ENCODE peak calls at places on chromosomes 16 and 17, in eight cellular contexts. One of them, this sample, is unnamed.
A peak's percentile ranks its signal among the peaks of the same experiment; 100 is the strongest.

GRCh38 chr17:4540224-4541040 is 14.8 kb downstream of the MYBBP1A start:
- DNase-seq in CD4-positive, alpha-beta T cell: no peak
- DNase-seq in esophagus squamous epithelium: no peak
- DNase-seq in right lobe of liver: no peak
- DNase-seq in fibroblast of lung: no peak
- DNase-seq in endodermal cell: peak; percentile 84
- DNase-seq in right cardiac atrium: peak; percentile 62
- DNase-seq in RWPE1: no peak
- DNase-seq in this sample: no peak

GRCh38 chr17:65332375-65332774 is 195.2 kb downstream of the RGS9 start:
- DNase-seq in right cardiac atrium: no peak
- DNase-seq in CD4-positive, alpha-beta T cell: no peak
- DNase-seq in right lobe of liver: no peak
- DNase-seq in RWPE1: peak; percentile 26
- DNase-seq in esophagus squamous epithelium: no peak
- DNase-seq in fibroblast of lung: peak; percentile 85
- DNase-seq in endodermal cell: no peak
- DNase-seq in this sample: no peak

GRCh38 chr17:69575346-69575761 is 160.9 kb downstream of the MAP2K6 start:
- DNase-seq in RWPE1: no peak
- DNase-seq in right lobe of liver: no peak
- DNase-seq in fibroblast of lung: peak; percentile 95
- DNase-seq in esophagus squamous epithelium: no peak
- DNase-seq in right cardiac atrium: no peak
- DNase-seq in endodermal cell: no peak
- DNase-seq in CD4-positive, alpha-beta T cell: no peak
- DNase-seq in this sample: no peak

GRCh38 chr16:73527191-73527590 is 479.3 kb upstream of the ZFHX3 start:
- DNase-seq in CD4-positive, alpha-beta T cell: no peak
- DNase-seq in right cardiac atrium: no peak
- DNase-seq in right lobe of liver: no peak
- DNase-seq in esophagus squamous epithelium: no peak
- DNase-seq in RWPE1: no peak
- DNase-seq in endodermal cell: no peak
- DNase-seq in fibroblast of lung: no peak
- DNase-seq in this sample: no peak

GRCh38 chr17:62870581-62870964 is 62.5 kb upstream of the MARCHF10 start:
- DNase-seq in esophagus squamous epithelium: no peak
- DNase-seq in RWPE1: no peak
- DNase-seq in CD4-positive, alpha-beta T cell: no peak
- DNase-seq in right cardiac atrium: no peak
- DNase-seq in right lobe of liver: no peak
- DNase-seq in fibroblast of lung: no peak
- DNase-seq in endodermal cell: peak; percentile 65
- DNase-seq in this sample: no peak

GRCh38 chr16:31714899-31715504 is 158.6 kb upstream of the ZNF267 start:
- DNase-seq in right cardiac atrium: no peak
- DNase-seq in endodermal cell: no peak
- DNase-seq in RWPE1: no peak
- DNase-seq in esophagus squamous epithelium: no peak
- DNase-seq in CD4-positive, alpha-beta T cell: no peak
- DNase-seq in right lobe of liver: no peak
- DNase-seq in fibroblast of lung: no peak
- DNase-seq in this sample: no peak

GRCh38 chr17:38674013-38674748 is 576 bp downstream of the EPOP start:
- DNase-seq in fibroblast of lung: no peak
- DNase-seq in right lobe of liver: peak; percentile 35
- DNase-seq in RWPE1: no peak
- DNase-seq in endodermal cell: peak; percentile 83
- DNase-seq in right cardiac atrium: peak; percentile 31
- DNase-seq in CD4-positive, alpha-beta T cell: no peak
- DNase-seq in esophagus squamous epithelium: no peak
- DNase-seq in this sample: peak; percentile 75

GRCh38 chr17:59763861-59764260 is 56.4 kb downstream of the VMP1 start:
- DNase-seq in esophagus squamous epithelium: no peak
- DNase-seq in right lobe of liver: no peak
- DNase-seq in CD4-positive, alpha-beta T cell: no peak
- DNase-seq in right cardiac atrium: no peak
- DNase-seq in endodermal cell: no peak
- DNase-seq in fibroblast of lung: peak; percentile 97
- DNase-seq in RWPE1: peak; percentile 36
- DNase-seq in this sample: no peak

GRCh38 chr16:59204589-59204988 is 470.5 kb upstream of the GOT2 start:
- DNase-seq in endodermal cell: no peak
- DNase-seq in right cardiac atrium: no peak
- DNase-seq in esophagus squamous epithelium: no peak
- DNase-seq in right lobe of liver: no peak
- DNase-seq in fibroblast of lung: no peak
- DNase-seq in RWPE1: no peak
- DNase-seq in CD4-positive, alpha-beta T cell: no peak
- DNase-seq in this sample: no peak

GRCh38 chr17:8923762-8924161 is 41.7 kb downstream of the PIK3R5 start:
- DNase-seq in right cardiac atrium: no peak
- DNase-seq in endodermal cell: no peak
- DNase-seq in CD4-positive, alpha-beta T cell: no peak
- DNase-seq in RWPE1: no peak
- DNase-seq in fibroblast of lung: no peak
- DNase-seq in esophagus squamous epithelium: no peak
- DNase-seq in right lobe of liver: no peak
- DNase-seq in this sample: no peak

GRCh38 chr17:14296511-14296910 is 4.4 kb upstream of the HS3ST3B1 start:
- DNase-seq in RWPE1: no peak
- DNase-seq in right cardiac atrium: no peak
- DNase-seq in endodermal cell: no peak
- DNase-seq in CD4-positive, alpha-beta T cell: no peak
- DNase-seq in right lobe of liver: no peak
- DNase-seq in fibroblast of lung: no peak
- DNase-seq in esophagus squamous epithelium: no peak
- DNase-seq in this sample: no peak

GRCh38 chr16:86496929-86497381 is 13.4 kb upstream of the FOXF1 start:
- DNase-seq in fibroblast of lung: no peak
- DNase-seq in right cardiac atrium: no peak
- DNase-seq in RWPE1: no peak
- DNase-seq in esophagus squamous epithelium: no peak
- DNase-seq in endodermal cell: peak; percentile 67
- DNase-seq in right lobe of liver: no peak
- DNase-seq in CD4-positive, alpha-beta T cell: no peak
- DNase-seq in this sample: no peak

GRCh38 chr16:80006175-80006895 is 405.8 kb upstream of the MAF start:
- DNase-seq in esophagus squamous epithelium: no peak
- DNase-seq in RWPE1: peak; percentile 62
- DNase-seq in endodermal cell: no peak
- DNase-seq in right lobe of liver: no peak
- DNase-seq in CD4-positive, alpha-beta T cell: no peak
- DNase-seq in fibroblast of lung: peak; percentile 76
- DNase-seq in right cardiac atrium: peak; percentile 22
- DNase-seq in this sample: no peak

GRCh38 chr16:4059969-4060368 is 56.3 kb downstream of the ADCY9 start:
- DNase-seq in CD4-positive, alpha-beta T cell: no peak
- DNase-seq in esophagus squamous epithelium: no peak
- DNase-seq in endodermal cell: no peak
- DNase-seq in right cardiac atrium: no peak
- DNase-seq in right lobe of liver: no peak
- DNase-seq in RWPE1: no peak
- DNase-seq in fibroblast of lung: no peak
- DNase-seq in this sample: no peak

GRCh38 chr16:73204359-73205152 is 156.6 kb upstream of the ZFHX3 start:
- DNase-seq in right lobe of liver: no peak
- DNase-seq in fibroblast of lung: no peak
- DNase-seq in esophagus squamous epithelium: no peak
- DNase-seq in CD4-positive, alpha-beta T cell: no peak
- DNase-seq in RWPE1: no peak
- DNase-seq in right cardiac atrium: no peak
- DNase-seq in endodermal cell: no peak
- DNase-seq in this sample: no peak

GRCh38 chr17:72432143-72432604 is 311.4 kb downstream of the SOX9 start:
- DNase-seq in CD4-positive, alpha-beta T cell: no peak
- DNase-seq in RWPE1: no peak
- DNase-seq in right lobe of liver: no peak
- DNase-seq in fibroblast of lung: no peak
- DNase-seq in endodermal cell: no peak
- DNase-seq in right cardiac atrium: no peak
- DNase-seq in esophagus squamous epithelium: no peak
- DNase-seq in this sample: no peak

GRCh38 chr17:42895185-42895555 is 5.4 kb upstream of the G6PC1 start:
- DNase-seq in CD4-positive, alpha-beta T cell: no peak
- DNase-seq in RWPE1: peak; percentile 85
- DNase-seq in right cardiac atrium: peak; percentile 80
- DNase-seq in esophagus squamous epithelium: no peak
- DNase-seq in right lobe of liver: peak; percentile 68
- DNase-seq in fibroblast of lung: peak; percentile 88
- DNase-seq in endodermal cell: no peak
- DNase-seq in this sample: peak; percentile 78

GRCh38 chr17:66240630-66241029 is 11.4 kb upstream of the APOH start:
- DNase-seq in esophagus squamous epithelium: no peak
- DNase-seq in CD4-positive, alpha-beta T cell: no peak
- DNase-seq in RWPE1: peak; percentile 4
- DNase-seq in right lobe of liver: no peak
- DNase-seq in right cardiac atrium: no peak
- DNase-seq in fibroblast of lung: peak; percentile 39
- DNase-seq in endodermal cell: no peak
- DNase-seq in this sample: no peak

GRCh38 chr16:51008037-51008436 is 143.0 kb downstream of the SALL1 start:
- DNase-seq in CD4-positive, alpha-beta T cell: no peak
- DNase-seq in right cardiac atrium: no peak
- DNase-seq in esophagus squamous epithelium: no peak
- DNase-seq in RWPE1: no peak
- DNase-seq in endodermal cell: no peak
- DNase-seq in fibroblast of lung: no peak
- DNase-seq in right lobe of liver: no peak
- DNase-seq in this sample: no peak

GRCh38 chr17:64443086-64443760 is 5.7 kb upstream of the MILR1 start:
- DNase-seq in right cardiac atrium: no peak
- DNase-seq in endodermal cell: no peak
- DNase-seq in right lobe of liver: no peak
- DNase-seq in fibroblast of lung: no peak
- DNase-seq in CD4-positive, alpha-beta T cell: no peak
- DNase-seq in RWPE1: peak; percentile 20
- DNase-seq in esophagus squamous epithelium: no peak
- DNase-seq in this sample: no peak

GRCh38 chr16:81883235-81883634 is 104.1 kb downstream of the PLCG2 start:
- DNase-seq in endodermal cell: no peak
- DNase-seq in fibroblast of lung: no peak
- DNase-seq in CD4-positive, alpha-beta T cell: no peak
- DNase-seq in right lobe of liver: no peak
- DNase-seq in right cardiac atrium: no peak
- DNase-seq in esophagus squamous epithelium: no peak
- DNase-seq in RWPE1: no peak
- DNase-seq in this sample: no peak

GRCh38 chr16:83312015-83312734 is 495.6 kb upstream of the HSBP1 start:
- DNase-seq in esophagus squamous epithelium: no peak
- DNase-seq in right cardiac atrium: no peak
- DNase-seq in endodermal cell: peak; percentile 57
- DNase-seq in CD4-positive, alpha-beta T cell: no peak
- DNase-seq in fibroblast of lung: no peak
- DNase-seq in right lobe of liver: no peak
- DNase-seq in RWPE1: no peak
- DNase-seq in this sample: no peak

DNA sequence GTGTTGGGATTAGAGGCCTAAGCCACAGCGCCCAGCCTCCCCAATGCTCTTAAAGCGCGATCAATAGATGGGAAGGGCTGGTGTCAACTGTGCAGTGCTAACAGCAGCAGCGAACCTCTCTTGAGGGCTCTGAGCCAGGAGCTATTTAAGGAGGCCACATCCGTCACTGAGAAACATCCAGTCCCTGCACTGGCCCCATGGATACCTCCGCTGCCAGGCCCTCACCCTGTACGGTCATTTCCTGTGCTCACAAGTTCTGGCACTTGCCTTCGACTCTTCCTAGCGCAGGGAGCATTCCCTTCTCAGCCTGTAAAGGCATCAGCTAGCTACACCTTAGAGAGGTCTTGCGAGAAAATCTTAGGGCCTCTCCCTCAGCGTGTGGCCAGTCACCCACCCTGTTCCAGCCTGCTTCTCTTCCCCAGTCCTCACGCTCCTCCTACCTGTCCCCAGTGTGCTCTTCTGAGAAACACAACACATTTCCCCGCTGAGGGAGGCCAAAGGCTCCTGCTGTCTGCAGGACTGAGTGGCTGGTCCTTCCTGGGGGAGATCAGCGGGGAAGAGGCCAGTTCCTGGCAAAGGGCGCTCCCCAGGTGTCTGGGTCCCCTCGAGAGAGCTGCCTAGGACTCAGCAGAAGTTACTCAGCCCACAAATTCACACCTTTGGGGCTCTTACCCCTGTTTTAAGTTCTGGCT is 28.6 kb downstream of the GTF3C1 start:
- DNase-seq in right lobe of liver: peak; percentile 27
- DNase-seq in endodermal cell: peak; percentile 53
- DNase-seq in esophagus squamous epithelium: no peak
- DNase-seq in fibroblast of lung: peak; percentile 56
- DNase-seq in right cardiac atrium: peak; percentile 78
- DNase-seq in CD4-positive, alpha-beta T cell: no peak
- DNase-seq in RWPE1: no peak
- DNase-seq in this sample: no peak
- H3K27ac ChIP-seq in right lobe of liver: no peak overlapping the region
- H3K27ac ChIP-seq in endodermal cell: no peak overlapping the region
- H3K27ac ChIP-seq in esophagus squamous epithelium: no peak overlapping the region
- H3K27ac ChIP-seq in fibroblast of lung: no peak overlapping the region
- H3K27ac ChIP-seq in right cardiac atrium: peak overlapping the region; percentile 87
- H3K27ac ChIP-seq in CD4-positive, alpha-beta T cell: no peak overlapping the region
- H3K27ac ChIP-seq in RWPE1: peak overlapping the region; percentile 29
- H3K27ac ChIP-seq in this sample: peak overlapping the region; percentile 74

DNA sequence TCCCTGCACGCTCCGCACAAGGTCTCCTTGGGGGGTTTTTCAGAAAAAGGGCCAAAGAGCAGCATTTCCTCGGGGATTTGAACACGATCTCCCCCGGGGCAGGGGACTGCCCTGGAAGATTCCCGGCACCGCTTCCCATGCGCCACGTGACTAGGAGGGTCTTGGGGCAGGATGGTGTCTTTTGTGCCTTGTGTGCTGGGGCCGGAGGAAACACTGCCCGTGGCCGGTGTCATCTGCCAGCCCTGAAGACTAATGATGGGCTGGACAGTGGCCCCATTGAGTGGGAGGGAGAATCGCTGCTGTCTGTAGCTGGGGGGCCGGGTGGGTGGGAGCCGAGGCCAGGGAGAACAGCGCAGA is 315.1 kb downstream of the SEC14L1 start:
- DNase-seq in right cardiac atrium: no peak
- DNase-seq in right lobe of liver: no peak
- DNase-seq in RWPE1: no peak
- DNase-seq in CD4-positive, alpha-beta T cell: no peak
- DNase-seq in endodermal cell: no peak
- DNase-seq in fibroblast of lung: no peak
- DNase-seq in esophagus squamous epithelium: no peak
- DNase-seq in this sample: no peak
- H3K27ac ChIP-seq in right cardiac atrium: no peak overlapping the region
- H3K27ac ChIP-seq in right lobe of liver: peak overlapping the region; percentile 90
- H3K27ac ChIP-seq in RWPE1: peak overlapping the region; percentile 98
- H3K27ac ChIP-seq in CD4-positive, alpha-beta T cell: peak overlapping the region; percentile 90
- H3K27ac ChIP-seq in endodermal cell: no peak overlapping the region
- H3K27ac ChIP-seq in fibroblast of lung: peak overlapping the region; percentile 53
- H3K27ac ChIP-seq in esophagus squamous epithelium: peak overlapping the region; percentile 30
- H3K27ac ChIP-seq in this sample: no peak overlapping the region

GRCh38 chr16:1781254-1781653 is 1.1 kb downstream of the SPSB3 start:
- DNase-seq in right lobe of liver: peak; percentile 37
- DNase-seq in CD4-positive, alpha-beta T cell: no peak
- DNase-seq in esophagus squamous epithelium: no peak
- DNase-seq in RWPE1: no peak
- DNase-seq in right cardiac atrium: peak; percentile 21
- DNase-seq in endodermal cell: no peak
- DNase-seq in fibroblast of lung: no peak
- DNase-seq in this sample: no peak
- H3K27ac ChIP-seq in right lobe of liver: peak overlapping the region; percentile 95
- H3K27ac ChIP-seq in CD4-positive, alpha-beta T cell: peak overlapping the region; percentile 54
- H3K27ac ChIP-seq in esophagus squamous epithelium: peak overlapping the region; percentile 95
- H3K27ac ChIP-seq in RWPE1: peak overlapping the region; percentile 92
- H3K27ac ChIP-seq in right cardiac atrium: no peak overlapping the region
- H3K27ac ChIP-seq in endodermal cell: no peak overlapping the region
- H3K27ac ChIP-seq in fibroblast of lung: no peak overlapping the region
- H3K27ac ChIP-seq in this sample: no peak overlapping the region

GRCh38 chr16:65414284-65414984 is 292.6 kb upstream of the CDH11 start:
- DNase-seq in fibroblast of lung: peak; percentile 93
- DNase-seq in RWPE1: peak; percentile 64
- DNase-seq in endodermal cell: no peak
- DNase-seq in CD4-positive, alpha-beta T cell: no peak
- DNase-seq in right lobe of liver: no peak
- DNase-seq in esophagus squamous epithelium: no peak
- DNase-seq in right cardiac atrium: no peak
- DNase-seq in this sample: no peak
- H3K27ac ChIP-seq in fibroblast of lung: no peak overlapping the region
- H3K27ac ChIP-seq in RWPE1: no peak overlapping the region
- H3K27ac ChIP-seq in endodermal cell: no peak overlapping the region
- H3K27ac ChIP-seq in CD4-positive, alpha-beta T cell: no peak overlapping the region
- H3K27ac ChIP-seq in right lobe of liver: no peak overlapping the region
- H3K27ac ChIP-seq in esophagus squamous epithelium: no peak overlapping the region
- H3K27ac ChIP-seq in right cardiac atrium: no peak overlapping the region
- H3K27ac ChIP-seq in this sample: no peak overlapping the region